ENCODE peak calls at places on chromosomes 7 and 10, in five cellular contexts. J is AG04450; M is endothelial cell; W is neural crest cell; D is CD4-positive, alpha-beta T cell. B is an unnamed sample.

GRCh38 chr7:98250789-98251188 is 1.2 kb downstream of the TECPR1 start:
- DNase-seq in J (no peak), W (no peak), D (peak), M (peak), B (peak)

GRCh38 chr7:157615101-157615817 is 278.5 kb downstream of the DNAJB6 start:
- DNase-seq in D (no peak), J (no peak), W (no peak), M (no peak), B (no peak)

GRCh38 chr7:105126436-105126975 is 112.5 kb downstream of the KMT2E start:
- DNase-seq in M (no peak), W (no peak), D (no peak), J (no peak), B (no peak)

GRCh38 chr7:2759736-2760097 is 71.7 kb downstream of the AMZ1 start:
- DNase-seq in W (no peak), M (no peak), D (no peak), J (no peak), B (no peak)

GRCh38 chr7:140982508-140982907 is 32.2 kb downstream of the MRPS33 start:
- DNase-seq in J (no peak), M (no peak), W (no peak), D (no peak), B (no peak)

GRCh38 chr7:99843808-99844207 is 16.0 kb downstream of the CYP3A43 start:
- DNase-seq in J (no peak), W (no peak), M (no peak), D (no peak), B (no peak)

GRCh38 chr10:6743291-6743849 is 163.3 kb upstream of the PRKCQ start:
- DNase-seq in M (peak), W (no peak), D (no peak), J (no peak), B (no peak)

GRCh38 chr7:151378496-151379192 is 31.2 kb downstream of the WDR86 start:
- DNase-seq in J (no peak), D (no peak), M (no peak), W (no peak), B (peak)

GRCh38 chr7:22488643-22489462 is 11.1 kb downstream of the STEAP1B start:
- DNase-seq in M (peak), D (peak), J (peak), W (peak), B (peak)

GRCh38 chr7:145224775-145225174 is 388.9 kb upstream of the TPK1 start:
- DNase-seq in W (no peak), D (no peak), M (no peak), J (no peak), B (no peak)

GRCh38 chr10:68156373-68157185 is 47.3 kb downstream of the MYPN start:
- DNase-seq in W (peak), D (peak), M (peak), J (no peak), B (peak)

GRCh38 chr7:155667241-155667849 is 22.9 kb downstream of the RBM33 start:
- DNase-seq in J (no peak), D (no peak), M (no peak), W (no peak), B (no peak)

GRCh38 chr7:86920154-86920553 is 139.3 kb downstream of the ELAPOR2 start:
- DNase-seq in D (no peak), W (no peak), M (no peak), J (no peak), B (no peak)

GRCh38 chr7:142583424-142583823 is 165.8 kb upstream of the PRSS1 start:
- DNase-seq in M (no peak), J (peak), D (no peak), W (no peak), B (peak)

GRCh38 chr7:139362302-139362701 is 2.6 kb downstream of the LUC7L2 start:
- DNase-seq in M (no peak), D (no peak), W (no peak), J (no peak), B (no peak)

GRCh38 chr7:48009257-48009656 is 19.6 kb downstream of the SUN3 start:
- DNase-seq in M (no peak), J (no peak), W (no peak), D (no peak), B (no peak)
- TF ChIP-seq CTCF in M (no peak), J (no peak), W (no peak), D (no peak), B (no peak)

GRCh38 chr7:47678641-47679380 is 96.9 kb upstream of the TNS3 start:
- DNase-seq in M (no peak), W (no peak), J (no peak), D (no peak), B (no peak)

GRCh38 chr7:47677093-47677492 is 95.2 kb upstream of the TNS3 start:
- DNase-seq in J (no peak), W (no peak), D (no peak), M (no peak), B (no peak)

GRCh38 chr7:47681241-47681810 is 99.4 kb upstream of the TNS3 start:
- DNase-seq in W (no peak), M (no peak), D (no peak), J (no peak), B (no peak)

GRCh38 chr7:47672966-47673365 is 91.1 kb upstream of the TNS3 start:
- DNase-seq in M (no peak), D (no peak), W (no peak), J (no peak), B (no peak)

DNA sequence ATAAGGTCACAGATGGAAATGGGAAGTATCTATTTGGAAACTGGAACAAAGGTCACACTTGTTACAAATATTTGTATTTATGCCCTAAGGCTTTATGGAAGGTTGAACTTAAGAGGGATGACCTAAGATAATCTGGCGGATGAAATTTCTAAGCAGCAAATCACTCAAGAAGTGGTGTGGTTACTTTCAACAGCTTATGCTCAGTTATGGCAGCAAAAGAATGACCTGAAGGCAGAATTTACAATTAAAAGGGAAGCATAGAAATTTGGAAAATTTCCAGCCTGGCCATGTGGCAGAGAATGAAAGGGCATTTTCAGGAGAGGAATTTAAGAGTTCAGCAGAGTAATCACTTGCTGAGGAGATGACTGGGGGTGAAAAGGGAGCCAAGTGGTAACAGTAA is 95.8 kb upstream of the TNS3 start:
- DNase-seq in W (no peak), M (no peak), D (no peak), J (no peak), B (no peak)
- TF ChIP-seq CTCF in W (no peak), M (no peak), D (no peak), J (no peak), B (no peak)

DNA sequence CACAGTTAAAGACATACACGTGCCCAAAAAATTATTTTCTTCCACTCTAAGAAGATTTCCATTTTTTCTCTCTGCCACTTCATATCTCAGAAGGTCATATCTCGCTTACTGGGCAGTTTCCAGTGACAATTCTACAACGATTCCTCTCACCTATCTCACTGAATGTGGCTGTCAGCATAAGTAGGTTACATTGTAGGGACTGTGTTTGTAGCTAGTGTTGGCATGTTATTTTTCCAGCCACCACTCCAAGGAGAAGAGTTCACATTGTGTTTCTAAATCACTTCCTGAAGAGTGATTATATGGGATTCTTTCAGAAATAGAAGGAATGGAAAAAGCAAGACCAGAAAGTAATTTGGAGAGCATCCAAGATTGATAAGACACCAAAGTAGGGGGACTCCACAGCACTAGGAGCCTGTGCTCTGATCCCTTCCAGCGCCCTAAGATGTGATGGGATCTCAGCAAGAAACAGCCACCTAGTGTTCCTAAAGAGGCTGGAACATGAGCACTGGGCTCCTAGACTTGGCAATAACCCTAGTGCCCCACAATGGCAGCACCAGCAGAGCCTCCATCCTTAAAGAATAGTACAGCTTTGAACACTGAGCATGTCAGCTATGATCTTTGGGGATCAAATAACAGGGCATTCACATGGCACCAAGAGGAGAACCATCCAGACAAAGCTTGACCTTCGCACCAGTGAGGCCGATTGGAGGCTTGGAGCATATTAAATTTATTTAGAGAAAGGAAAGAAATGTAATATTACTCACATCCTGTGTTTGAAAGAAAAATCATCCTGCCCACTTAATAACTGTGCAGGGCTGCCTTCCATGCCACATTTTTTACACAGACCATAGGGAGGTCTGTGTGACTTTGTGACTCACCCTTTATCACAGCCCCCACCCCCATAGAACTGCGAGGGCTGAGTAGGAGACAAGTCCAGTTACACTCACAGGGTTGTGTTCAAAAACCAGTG is 51.8 kb downstream of the CAV1 start:
- DNase-seq in D (no peak), J (peak), M (no peak), W (no peak), B (no peak)
- TF ChIP-seq CTCF in D (no peak), J (peak), M (no peak), W (no peak), B (no peak)

GRCh38 chr10:101217450-101218281 is 11.6 kb downstream of the LBX1 start:
- DNase-seq in J (no peak), W (peak), D (no peak), M (peak), B (peak)
- TF ChIP-seq CTCF in J (peak), W (peak), D (no peak), M (peak), B (peak)